ENCODE peak calls at places on chromosomes 4 and X, in six cellular contexts. A is cardiac muscle cell, Z is mammary epithelial cell, U is endodermal cell, S is Peyer's patch, L is upper lobe of right lung. E is an unnamed sample. For H3K36me3 and H3K27me3, the result is how much of the 10 kb centered on the place peaks cover.

GRCh38 chr4:128241425-128241913 is 46.1 kb downstream of the PGRMC2 start:
- DNase-seq in Z (peak), A (peak), U (no peak), L (no peak), S (no peak), E (peak)

GRCh38 chr4:55396305-55397023 is 707 bp downstream of the TMEM165 start:
- DNase-seq in L (peak), S (peak), A (peak), U (peak), Z (peak), E (peak)

GRCh38 chr4:158769175-158769831 is 477 bp downstream of the FNIP2 start:
- DNase-seq in Z (peak), A (no peak), U (peak), S (peak), L (peak), E (peak)

GRCh38 chrX:68199062-68199848 is 234.0 kb downstream of the OPHN1 start:
- DNase-seq in A (no peak), S (no peak), Z (no peak), U (no peak), L (no peak), E (no peak)

GRCh38 chr4:8405516-8405875 is 35.0 kb downstream of the ACOX3 start:
- DNase-seq in L (peak), U (no peak), A (no peak), Z (no peak), S (peak), E (no peak)

GRCh38 chrX:33138677-33139249 is 72.6 kb downstream of the DMD start:
- DNase-seq in Z (no peak), L (no peak), S (no peak), U (peak), A (peak), E (peak)

GRCh38 chrX:124726881-124727280 is 380.5 kb downstream of the SH2D1A start:
- DNase-seq in L (no peak), Z (no peak), A (no peak), U (no peak), S (no peak), E (no peak)

GRCh38 chr4:52643846-52644245 is 15.3 kb downstream of the USP46 start:
- DNase-seq in Z (peak), S (no peak), U (no peak), A (peak), L (peak), E (peak)

GRCh38 chrX:124239324-124239723 is 93.1 kb upstream of the TEX13D start:
- DNase-seq in U (no peak), A (no peak), S (no peak), Z (no peak), L (no peak), E (no peak)

GRCh38 chr4:159382875-159383568 is 280.1 kb downstream of the RAPGEF2 start:
- DNase-seq in U (peak), Z (no peak), S (no peak), A (peak), L (no peak), E (no peak)

GRCh38 chrX:9519546-9520210 is 54.8 kb downstream of the TBL1X start:
- DNase-seq in S (no peak), Z (no peak), A (no peak), U (no peak), L (no peak), E (no peak)

GRCh38 chrX:13652256-13653021 is 502 bp upstream of the TCEANC start:
- DNase-seq in L (no peak), Z (peak), S (no peak), U (no peak), A (peak), E (peak)

GRCh38 chr4:98630804-98631454 is 27.5 kb downstream of the TSPAN5 start:
- DNase-seq in L (no peak), U (no peak), A (peak), Z (no peak), S (no peak), E (no peak)

GRCh38 chr4:123411976-123412589 is 15.5 kb downstream of the SPRY1 start:
- DNase-seq in U (no peak), Z (no peak), A (no peak), S (no peak), L (no peak), E (no peak)

GRCh38 chr4:168569066-168569908 is 72.4 kb downstream of the PALLD start:
- DNase-seq in U (peak), A (peak), Z (peak), L (no peak), S (no peak), E (peak)

GRCh38 chr4:151304226-151304625 is 21.2 kb downstream of the SH3D19 start:
- DNase-seq in L (no peak), A (no peak), S (no peak), U (no peak), Z (no peak), E (no peak)

GRCh38 chr4:21885241-21885640 is 63.3 kb downstream of the KCNIP4 start:
- DNase-seq in U (no peak), L (no peak), S (no peak), Z (peak), A (peak), E (no peak)

GRCh38 chr4:99383833-99384392 is 31.4 kb upstream of the ADH1C start:
- DNase-seq in Z (no peak), A (peak), U (no peak), L (no peak), S (no peak), E (no peak)

GRCh38 chr4:53713767-53714166 is 122.5 kb upstream of the LNX1 start:
- DNase-seq in U (no peak), L (no peak), S (no peak), A (peak), Z (no peak), E (no peak)

GRCh38 chr4:87132035-87132434 is 88.4 kb downstream of the KLHL8 start:
- DNase-seq in Z (no peak), U (no peak), A (no peak), L (no peak), S (no peak), E (no peak)

GRCh38 chrX:86148024-86148511 is at the start of gene DACH2:
- DNase-seq in S (peak), A (peak), U (peak), L (peak), Z (peak), E (peak)

GRCh38 chrX:71198066-71198465 is 25.0 kb upstream of the GJB1 start:
- DNase-seq in A (peak), U (no peak), S (no peak), L (no peak), Z (no peak), E (no peak)

GRCh38 chr4:81465668-81466357 is 5.9 kb downstream of the RASGEF1B start:
- DNase-seq in Z (no peak), L (no peak), S (no peak), A (no peak), U (no peak), E (no peak)

GRCh38 chr4:1297456-1298325 is 8.0 kb downstream of the MAEA start:
- DNase-seq in U (peak), S (peak), A (no peak), L (peak), Z (no peak), E (no peak)

GRCh38 chrX:150989420-150989819 is 6.3 kb downstream of the HMGB3 start:
- DNase-seq in U (no peak), S (no peak), A (no peak), L (no peak), Z (no peak), E (no peak)

GRCh38 chr4:85961887-85962286 is 398.0 kb downstream of the MAPK10 start:
- DNase-seq in S (no peak), Z (no peak), A (no peak), L (no peak), U (no peak), E (no peak)

GRCh38 chr4:13559414-13559813 is 15.1 kb upstream of the NKX3-2 start:
- DNase-seq in A (peak), U (no peak), Z (peak), S (no peak), L (no peak), E (peak)

GRCh38 chr4:109708990-109709389 is 5.7 kb upstream of the CASP6 start:
- DNase-seq in A (no peak), U (no peak), Z (no peak), L (no peak), S (no peak), E (no peak)

DNA sequence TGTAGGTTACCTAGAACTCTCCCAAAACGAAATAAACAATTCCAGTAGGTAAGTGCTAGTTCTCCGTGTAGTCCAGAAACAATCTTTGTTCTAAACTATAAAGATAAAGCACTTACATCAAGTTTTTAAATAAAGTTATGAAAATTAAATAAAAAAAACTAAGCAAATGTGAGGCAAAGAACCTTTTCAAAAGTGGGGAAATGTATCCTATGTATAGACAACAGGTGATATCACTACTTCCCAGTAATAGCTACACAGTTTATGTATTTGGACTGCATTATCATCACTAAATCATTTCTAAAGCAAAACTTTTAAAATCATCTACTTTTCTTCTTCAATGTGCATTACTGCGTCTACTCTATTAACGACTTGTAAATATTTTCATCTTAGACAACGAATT is 2.0 kb downstream of the YTHDC1 start:
- DNase-seq in Z (no peak), S (no peak), U (no peak), L (no peak), A (no peak), E (no peak)
- H3K4me3 ChIP-seq in Z (peak), S (peak), U (peak), L (peak), A (peak), E (peak)

DNA sequence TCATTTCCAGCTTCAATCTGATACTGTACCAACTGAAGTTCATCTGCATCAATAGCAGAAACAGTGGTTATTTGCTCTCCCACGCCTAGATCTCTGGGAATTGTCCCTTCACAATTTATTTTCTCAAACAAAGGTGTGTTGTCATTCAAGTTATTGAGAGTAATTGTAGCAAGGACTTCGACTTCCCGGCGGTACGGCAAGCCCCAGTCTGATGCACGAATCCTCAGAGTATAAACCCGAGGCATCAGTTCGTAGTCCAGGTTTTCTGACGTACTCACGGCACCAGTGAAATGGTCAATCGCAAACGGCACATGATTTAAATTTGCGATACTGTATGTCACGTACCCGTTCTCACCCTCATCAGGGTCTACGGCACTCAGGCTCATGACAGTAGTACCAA is 15.7 kb downstream of the FAT1 start:
- DNase-seq in U (no peak), A (no peak), Z (no peak), S (no peak), L (no peak), E (no peak)
- H3K36me3 ChIP-seq in U (under half), A (under half), Z (half or more), S (under half), L (under half), E (under half)

GRCh38 chr4:80188801-80189458 is 8.4 kb upstream of the PRDM8 start:
- DNase-seq in S (no peak), L (no peak), U (peak), A (no peak), Z (no peak), E (no peak)

GRCh38 chr4:80189956-80190671 is 7.2 kb upstream of the PRDM8 start:
- DNase-seq in Z (no peak), U (peak), L (no peak), A (peak), S (no peak), E (no peak)

GRCh38 chr4:80187677-80188076 is 9.6 kb upstream of the PRDM8 start:
- DNase-seq in A (no peak), L (no peak), S (no peak), Z (no peak), U (no peak), E (no peak)

GRCh38 chr4:80188457-80188800 is 8.9 kb upstream of the PRDM8 start:
- DNase-seq in A (no peak), S (no peak), L (no peak), Z (no peak), U (no peak), E (no peak)

GRCh38 chr4:80189581-80189955 is 7.7 kb upstream of the PRDM8 start:
- DNase-seq in Z (no peak), A (no peak), L (no peak), S (no peak), U (no peak), E (no peak)
- H3K27me3 ChIP-seq in Z (under half), A (half or more), L (half or more), S (under half), U (half or more), E (under half)

GRCh38 chr4:3389186-3389878 is 52.4 kb upstream of the HGFAC start:
- DNase-seq in L (peak), U (no peak), Z (no peak), S (no peak), A (no peak), E (no peak)
- H3K4me3 ChIP-seq in L (peak), U (no peak), Z (no peak), S (no peak), A (no peak), E (peak)

GRCh38 chr4:77765720-77766119 is 53.4 kb downstream of the CNOT6L start:
- DNase-seq in A (no peak), U (no peak), L (no peak), Z (no peak), S (no peak), E (no peak)
- H3K36me3 ChIP-seq in A (under half), U (under half), L (under half), Z (under half), S (under half), E (under half)

GRCh38 chr4:82809614-82810013 is 11.0 kb upstream of the SCD5 start:
- DNase-seq in Z (no peak), U (no peak), L (no peak), S (no peak), A (no peak), E (no peak)
- H3K27me3 ChIP-seq in Z (under half), U (under half), L (under half), S (under half), A (under half), E (under half)

DNA sequence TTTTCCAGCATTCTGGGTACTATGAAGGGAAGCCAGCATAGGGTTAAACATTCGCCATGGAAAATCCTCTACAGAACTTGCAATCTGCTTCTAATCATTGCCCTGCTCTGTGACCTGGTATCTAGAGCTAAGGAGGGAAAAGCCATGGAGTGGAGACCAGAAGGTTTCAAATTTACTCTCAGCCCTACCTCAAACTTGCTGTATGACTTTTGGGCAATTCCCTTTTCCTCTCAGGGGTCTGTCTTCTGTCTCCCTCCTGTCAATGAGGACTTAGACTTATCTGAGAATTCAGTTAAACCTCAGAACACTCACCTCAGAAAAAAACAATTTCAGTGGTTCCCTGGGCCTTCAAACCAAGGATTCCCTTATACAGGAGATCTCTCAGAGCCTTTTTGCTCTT is 29.1 kb downstream of the ARHGEF9 start:
- DNase-seq in Z (no peak), L (no peak), S (no peak), U (no peak), A (no peak), E (no peak)
- H3K4me3 ChIP-seq in Z (peak), L (no peak), S (no peak), U (peak), A (peak), E (no peak)

GRCh38 chr4:2743518-2744445 is 12.4 kb downstream of the TNIP2 start:
- DNase-seq in L (no peak), Z (no peak), A (no peak), S (peak), U (no peak), E (no peak)

GRCh38 chr4:2742823-2743517 is 13.2 kb downstream of the TNIP2 start:
- DNase-seq in L (no peak), A (no peak), Z (no peak), S (no peak), U (no peak), E (no peak)

GRCh38 chr4:2745516-2745915 is 10.6 kb downstream of the TNIP2 start:
- DNase-seq in S (peak), L (no peak), Z (no peak), A (no peak), U (no peak), E (no peak)

GRCh38 chr4:2745981-2746806 is 9.9 kb downstream of the TNIP2 start:
- DNase-seq in A (peak), L (no peak), Z (peak), U (no peak), S (peak), E (no peak)

GRCh38 chr4:2744576-2745270 is 11.4 kb downstream of the TNIP2 start:
- DNase-seq in U (no peak), A (no peak), Z (no peak), L (no peak), S (peak), E (no peak)
- H3K36me3 ChIP-seq in U (under half), A (under half), Z (under half), L (half or more), S (under half), E (under half)

GRCh38 chrX:134545524-134545923 is 85.6 kb downstream of the HPRT1 start:
- DNase-seq in U (peak), S (no peak), Z (no peak), A (peak), L (no peak), E (no peak)
- H3K27me3 ChIP-seq in U (under half), S (under half), Z (under half), A (under half), L (under half), E (under half)

E was measured in MG63.